ENCODE peak calls at places on chromosome 17, in six cellular contexts. X, R, L, A, I and J are unnamed samples.
A peak's percentile ranks its signal among the peaks of the same experiment; 100 is the strongest.

GRCh38 chr17:49910094-49910857 is 58.7 kb upstream of the DLX4 start:
- DNase-seq in L (no peak), R (peak; percentile 67), X (no peak), A (no peak), I (peak; percentile 78), J (no peak)

GRCh38 chr17:13351046-13351445 is 250.7 kb downstream of the HS3ST3A1 start:
- DNase-seq in L (no peak), X (no peak), I (no peak), A (no peak), R (peak; percentile 77), J (no peak)

GRCh38 chr17:41895617-41896016 is 23.1 kb downstream of the ACLY start:
- DNase-seq in I (no peak), X (no peak), R (peak; percentile 46), A (peak; percentile 26), L (no peak), J (peak; percentile 72)

GRCh38 chr17:20992987-20993862 is 49.6 kb downstream of the USP22 start:
- DNase-seq in L (peak; percentile 43), A (peak; percentile 66), R (peak; percentile 70), I (peak; percentile 92), X (peak; percentile 57), J (peak; percentile 82)

GRCh38 chr17:1179635-1180433 is at the start of gene ABR:
- DNase-seq in I (peak; percentile 74), R (peak; percentile 68), L (no peak), X (peak; percentile 51), A (peak; percentile 66), J (peak; percentile 70)

GRCh38 chr17:1737531-1738291 is 5.0 kb upstream of the SERPINF2 start:
- DNase-seq in A (no peak), I (no peak), R (no peak), L (no peak), X (no peak), J (no peak)

GRCh38 chr17:5516060-5516792 is 29.9 kb downstream of the MIS12 start:
- DNase-seq in X (no peak), I (no peak), L (no peak), A (no peak), R (peak; percentile 98), J (no peak)

GRCh38 chr17:49703557-49704277 is 4.0 kb downstream of the SLC35B1 start:
- DNase-seq in R (peak; percentile 73), I (peak; percentile 66), X (no peak), L (no peak), A (no peak), J (no peak)

GRCh38 chr17:9021985-9022552 is 759 bp downstream of the NTN1 start:
- DNase-seq in R (peak; percentile 62), I (peak; percentile 55), A (peak; percentile 24), L (no peak), X (no peak), J (peak; percentile 79)

GRCh38 chr17:48429638-48430586 is at the start of gene SKAP1:
- DNase-seq in X (peak; percentile 68), A (no peak), R (peak; percentile 7), L (no peak), I (peak; percentile 71), J (peak; percentile 51)

GRCh38 chr17:45743626-45744326 is 40.3 kb upstream of the CRHR1 start:
- DNase-seq in A (no peak), R (no peak), I (no peak), X (no peak), L (no peak), J (no peak)

GRCh38 chr17:64779344-64780095 is 117.4 kb upstream of the SMURF2 start:
- DNase-seq in I (peak; percentile 73), X (no peak), R (no peak), L (no peak), A (no peak), J (no peak)
- H3K27me3 ChIP-seq in I (peaks cover 77% of the 10 kb centered on the region), X (no peaks in the 10 kb centered on the region), R (peaks cover 21% of the 10 kb centered on the region), L (peaks cover 65% of the 10 kb centered on the region), A (peaks cover 30% of the 10 kb centered on the region), J (no peaks in the 10 kb centered on the region)

GRCh38 chr17:17820046-17820445 is 16.7 kb downstream of the SREBF1 start:
- DNase-seq in A (no peak), R (no peak), I (no peak), L (no peak), X (no peak), J (no peak)
- H3K4me1 ChIP-seq in A (peaks cover 68% of the 10 kb centered on the region), R (peaks cover 31% of the 10 kb centered on the region), I (peaks cover 31% of the 10 kb centered on the region), L (peaks cover 92% of the 10 kb centered on the region), X (peaks cover 60% of the 10 kb centered on the region), J (peaks cover 15% of the 10 kb centered on the region)

GRCh38 chr17:44543213-44543904 is 13.9 kb upstream of the FZD2 start:
- DNase-seq in R (peak; percentile 88), X (no peak), L (no peak), A (no peak), I (peak; percentile 99), J (no peak)

GRCh38 chr17:44540246-44541084 is 16.8 kb upstream of the FZD2 start:
- DNase-seq in L (no peak), I (peak; percentile 65), X (no peak), A (no peak), R (no peak), J (no peak)

GRCh38 chr17:44543905-44544523 is 13.3 kb upstream of the FZD2 start:
- DNase-seq in I (no peak), X (no peak), A (no peak), L (no peak), R (no peak), J (no peak)

GRCh38 chr17:44539664-44540063 is 17.6 kb upstream of the FZD2 start:
- DNase-seq in X (no peak), A (no peak), L (no peak), R (no peak), I (peak; percentile 99), J (no peak)

DNA sequence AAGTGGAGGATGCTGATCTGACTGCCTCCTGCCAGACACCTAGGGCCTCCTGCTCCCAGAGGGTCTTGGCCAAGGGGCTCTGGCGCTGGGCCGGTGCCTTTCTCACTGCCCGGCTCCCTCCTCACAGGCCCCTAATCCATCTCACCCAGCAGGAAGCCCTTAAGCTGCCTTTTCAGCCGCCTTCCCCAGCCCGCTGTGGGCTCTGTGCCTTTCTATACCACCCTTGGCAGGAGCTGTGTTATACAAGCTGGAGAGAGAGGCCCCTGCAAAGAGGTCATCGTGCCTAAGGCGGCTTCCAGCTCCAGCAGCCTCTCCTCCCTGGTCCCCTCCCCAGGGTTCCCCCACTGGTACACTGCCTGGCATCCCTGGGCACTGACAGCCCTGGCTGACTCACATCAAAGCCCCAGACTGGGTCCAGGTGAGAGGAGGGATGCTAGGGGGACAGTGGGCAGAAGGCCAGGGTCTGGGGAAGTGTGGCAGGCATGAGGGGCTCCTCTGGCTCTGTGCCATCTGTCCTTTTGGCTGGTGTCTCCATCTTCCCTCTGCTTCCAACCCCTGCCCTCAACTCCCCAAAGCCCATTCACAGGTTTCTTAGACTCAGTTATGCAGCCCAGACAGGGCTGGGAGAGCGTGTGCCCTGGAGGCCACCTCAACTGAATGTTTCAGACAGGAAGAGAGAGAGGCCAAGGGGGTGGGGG is 15.3 kb upstream of the FZD2 start:
- DNase-seq in A (no peak), X (no peak), L (no peak), R (no peak), I (peak; percentile 77), J (no peak)
- H3K27me3 ChIP-seq in A (peaks cover 12% of the 10 kb centered on the region), X (no peaks in the 10 kb centered on the region), L (peaks cover 28% of the 10 kb centered on the region), R (no peaks in the 10 kb centered on the region), I (peaks cover 88% of the 10 kb centered on the region), J (no peaks in the 10 kb centered on the region)

GRCh38 chr17:31566247-31566991 is 174.9 kb downstream of the RAB11FIP4 start:
- DNase-seq in L (no peak), R (no peak), A (no peak), X (no peak), I (no peak), J (no peak)
- H3K4me1 ChIP-seq in L (peaks cover 90% of the 10 kb centered on the region), R (peaks cover 80% of the 10 kb centered on the region), A (peaks cover 52% of the 10 kb centered on the region), X (no peaks in the 10 kb centered on the region), I (peaks cover 21% of the 10 kb centered on the region), J (peaks cover 23% of the 10 kb centered on the region)

DNA sequence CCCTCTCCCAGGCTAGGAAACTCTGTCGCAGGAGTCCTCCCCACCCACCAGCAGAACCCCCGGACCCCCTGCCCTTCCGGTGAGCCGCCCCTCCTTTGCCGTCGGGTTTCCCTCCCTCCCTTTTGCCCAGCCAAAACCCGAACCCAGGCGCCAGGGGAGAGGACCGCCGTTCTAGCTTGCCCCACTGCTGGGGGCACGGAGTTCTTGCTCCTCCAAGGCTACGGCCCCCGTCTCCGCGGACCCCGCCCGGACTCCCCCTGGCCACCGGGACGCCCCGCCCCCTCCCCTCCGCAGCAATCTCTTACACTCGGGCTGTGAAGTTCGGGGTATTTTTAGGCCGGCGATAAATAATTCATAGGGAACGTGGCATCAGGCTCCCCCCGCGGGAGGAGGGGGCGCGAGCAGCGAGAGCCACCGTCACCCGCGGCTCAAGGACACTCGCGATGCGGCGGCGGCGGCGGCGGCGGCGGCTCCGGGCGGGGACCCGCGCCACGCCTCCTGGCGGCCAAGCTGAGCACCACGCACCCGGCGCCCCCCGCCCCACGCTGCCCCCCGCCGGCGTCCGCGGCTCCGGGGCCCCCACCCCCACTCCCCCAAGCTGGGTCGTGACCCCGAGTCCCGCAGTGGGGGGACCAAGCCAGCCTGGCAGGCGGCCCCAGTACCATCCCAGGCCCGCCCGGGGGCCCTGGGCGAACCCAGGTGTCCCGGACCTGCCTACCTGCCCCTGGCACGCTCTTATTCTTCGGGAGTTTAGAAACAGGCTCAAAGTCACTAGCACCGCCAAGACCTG is at the start of gene GRIN2C:
- DNase-seq in X (peak; percentile 40), I (no peak), L (no peak), R (no peak), A (no peak), J (no peak)
- H3K27me3 ChIP-seq in X (peaks cover 37% of the 10 kb centered on the region), I (peaks cover 77% of the 10 kb centered on the region), L (peaks cover 64% of the 10 kb centered on the region), R (peaks cover 62% of the 10 kb centered on the region), A (peaks cover 56% of the 10 kb centered on the region), J (no peaks in the 10 kb centered on the region)

GRCh38 chr17:67672592-67672991 is 45.1 kb upstream of the NOL11 start:
- DNase-seq in I (no peak), X (no peak), A (no peak), R (no peak), L (no peak), J (no peak)

GRCh38 chr17:67679225-67679624 is 38.5 kb upstream of the NOL11 start:
- DNase-seq in A (no peak), L (no peak), X (no peak), R (no peak), I (no peak), J (no peak)

GRCh38 chr17:67673006-67673405 is 44.7 kb upstream of the NOL11 start:
- DNase-seq in I (no peak), X (no peak), R (no peak), L (no peak), A (no peak), J (no peak)

GRCh38 chr17:67671492-67671891 is 46.2 kb upstream of the NOL11 start:
- DNase-seq in I (no peak), L (no peak), X (no peak), A (no peak), R (no peak), J (no peak)

GRCh38 chr17:67675481-67675880 is 42.3 kb upstream of the NOL11 start:
- DNase-seq in A (no peak), L (no peak), X (no peak), I (no peak), R (no peak), J (no peak)
- H3K4me1 ChIP-seq in A (peaks cover 8% of the 10 kb centered on the region), L (peaks cover 22% of the 10 kb centered on the region), X (no peaks in the 10 kb centered on the region), I (no peaks in the 10 kb centered on the region), R (no peaks in the 10 kb centered on the region), J (peaks cover 2% of the 10 kb centered on the region)

GRCh38 chr17:79133986-79134385 is 59.4 kb downstream of the ENGASE start:
- DNase-seq in L (no peak), R (no peak), I (no peak), X (no peak), A (no peak), J (no peak)
- H3K27me3 ChIP-seq in L (peaks cover 36% of the 10 kb centered on the region), R (peaks cover 9% of the 10 kb centered on the region), I (no peaks in the 10 kb centered on the region), X (no peaks in the 10 kb centered on the region), A (peaks cover 43% of the 10 kb centered on the region), J (no peaks in the 10 kb centered on the region)

GRCh38 chr17:7023576-7024401 is 939 bp downstream of the BCL6B start:
- DNase-seq in A (peak; percentile 92), R (peak; percentile 83), I (peak; percentile 98), X (peak; percentile 91), L (peak; percentile 87), J (peak; percentile 97)
- H3K4me1 ChIP-seq in A (peaks cover 65% of the 10 kb centered on the region), R (peaks cover 16% of the 10 kb centered on the region), I (peaks cover 35% of the 10 kb centered on the region), X (peaks cover 31% of the 10 kb centered on the region), L (peaks cover 46% of the 10 kb centered on the region), J (peaks cover 2% of the 10 kb centered on the region)

GRCh38 chr17:51651513-51652298 is 391.4 kb downstream of the UTP18 start:
- DNase-seq in A (no peak), R (no peak), I (no peak), X (no peak), L (no peak), J (no peak)
- H3K27me3 ChIP-seq in A (peaks cover 7% of the 10 kb centered on the region), R (no peaks in the 10 kb centered on the region), I (no peaks in the 10 kb centered on the region), X (no peaks in the 10 kb centered on the region), L (no peaks in the 10 kb centered on the region), J (no peaks in the 10 kb centered on the region)